ENCODE peak calls at places on chromosomes 2 and 18, in ten cellular contexts. L, I, G, F, Z, E, U, A, J and T are unnamed samples.

GRCh38 chr2:128348505-128349065 is 29.9 kb upstream of the HS6ST1 start:
- DNase-seq in L (no peak), F (no peak), E (no peak), U (no peak), A (peak; percentile 43), J (no peak), Z (no peak), G (no peak), I (no peak), T (no peak)

GRCh38 chr2:30300456-30301221 is 69.3 kb downstream of the LBH start:
- DNase-seq in U (no peak), A (no peak), J (no peak), I (no peak), E (peak; percentile 7), G (peak; percentile 34), F (no peak), Z (no peak), L (no peak), T (no peak)

GRCh38 chr2:323035-323434 is 35.1 kb upstream of the ALKAL2 start:
- DNase-seq in I (no peak), L (no peak), F (no peak), Z (no peak), E (no peak), G (no peak), A (no peak), J (no peak), U (no peak), T (no peak)

GRCh38 chr2:232449964-232450363 is 6.0 kb upstream of the ALPI start:
- DNase-seq in A (no peak), L (no peak), J (no peak), F (no peak), Z (no peak), G (no peak), I (no peak), E (no peak), U (no peak), T (no peak)

GRCh38 chr2:109497447-109497846 is 116.3 kb downstream of the SEPTIN10 start:
- DNase-seq in G (peak; percentile 39), L (peak; percentile 57), Z (no peak), I (no peak), F (no peak), U (no peak), J (no peak), A (no peak), E (peak; percentile 93), T (no peak)

GRCh38 chr2:33419548-33420255 is 56.7 kb upstream of the RASGRP3 start:
- DNase-seq in J (no peak), U (no peak), Z (no peak), L (no peak), F (no peak), E (no peak), I (no peak), A (no peak), G (no peak), T (no peak)

GRCh38 chr2:168550670-168551069 is 94.6 kb downstream of the CERS6 start:
- DNase-seq in Z (no peak), F (no peak), I (no peak), U (no peak), A (no peak), E (no peak), L (no peak), J (no peak), G (no peak), T (no peak)

GRCh38 chr2:15673919-15674636 is 82.4 kb downstream of the DDX1 start:
- DNase-seq in F (no peak), E (no peak), A (no peak), L (no peak), U (no peak), G (peak; percentile 48), Z (no peak), I (no peak), J (no peak), T (no peak)

DNA sequence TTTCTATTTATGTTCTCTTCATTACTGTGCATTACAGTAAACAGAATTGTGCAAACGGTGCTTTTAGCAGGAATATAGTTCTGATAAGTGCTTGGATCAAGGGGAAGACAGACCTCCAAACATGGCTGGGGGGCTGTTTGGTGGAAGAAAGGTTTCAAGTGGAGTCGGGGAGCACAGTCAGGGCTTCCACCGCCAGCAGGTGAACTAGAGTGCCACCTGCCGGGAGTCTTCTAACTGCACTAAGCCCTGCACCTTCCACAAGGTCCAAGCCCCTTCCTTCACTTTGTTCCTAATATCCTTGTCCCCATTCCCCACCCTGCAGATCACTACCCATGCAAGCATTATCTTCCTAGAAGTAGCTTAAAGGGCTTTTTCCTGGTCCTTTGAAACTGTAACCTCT is 11.1 kb downstream of the ONECUT2 start:
- DNase-seq in G (no peak), Z (no peak), U (no peak), I (no peak), L (no peak), F (no peak), J (peak; percentile 70), A (no peak), E (peak; percentile 29), T (peak; percentile 73)
- TF ChIP-seq CTCF in G (peak; percentile 67), Z (peak; percentile 84), U (peak; percentile 34), I (peak; percentile 55), L (peak; percentile 60), F (peak; percentile 93), J (peak; percentile 73), A (no peak), E (peak; percentile 37), T (peak; percentile 53)

GRCh38 chr2:25201265-25201664 is 32.9 kb upstream of the POMC start:
- DNase-seq in J (no peak), A (no peak), L (no peak), I (no peak), G (no peak), F (no peak), Z (no peak), U (no peak), E (peak; percentile 31), T (no peak)
- TF ChIP-seq CTCF in J (peak; percentile 27), A (no peak), L (peak; percentile 21), I (peak; percentile 17), G (peak; percentile 41), F (peak; percentile 47), Z (no peak), U (no peak), E (peak; percentile 9), T (peak; percentile 47)

GRCh38 chr18:58453913-58454317 is 175.0 kb downstream of the ALPK2 start:
- DNase-seq in Z (no peak), J (no peak), I (no peak), U (no peak), A (no peak), F (no peak), G (no peak), L (no peak), E (no peak), T (no peak)

GRCh38 chr18:58453167-58453804 is 175.6 kb downstream of the ALPK2 start:
- DNase-seq in E (no peak), Z (no peak), I (no peak), J (no peak), U (no peak), L (no peak), G (no peak), A (no peak), F (no peak), T (no peak)

GRCh38 chr18:58451972-58452334 is 176.9 kb downstream of the ALPK2 start:
- DNase-seq in J (no peak), G (no peak), U (no peak), I (no peak), L (no peak), Z (no peak), A (no peak), E (no peak), F (no peak), T (no peak)

GRCh38 chr18:58451115-58451971 is 177.5 kb downstream of the ALPK2 start:
- DNase-seq in A (no peak), U (no peak), F (no peak), J (no peak), Z (no peak), G (no peak), L (no peak), E (no peak), I (no peak), T (no peak)

GRCh38 chr18:58452392-58453166 is 176.3 kb downstream of the ALPK2 start:
- DNase-seq in F (no peak), I (no peak), J (no peak), L (no peak), A (no peak), Z (no peak), G (no peak), E (no peak), U (no peak), T (no peak)
- TF ChIP-seq CTCF in F (no peak), I (no peak), J (no peak), L (peak; percentile 20), A (no peak), Z (no peak), G (no peak), E (no peak), U (no peak), T (no peak)

GRCh38 chr2:102251849-102252203 is 59.5 kb upstream of the IL1RL1 start:
- DNase-seq in A (no peak), U (no peak), L (no peak), J (no peak), G (no peak), E (no peak), I (no peak), F (no peak), Z (no peak), T (no peak)

GRCh38 chr2:102250278-102250821 is 61.0 kb upstream of the IL1RL1 start:
- DNase-seq in I (no peak), F (no peak), G (no peak), U (no peak), J (no peak), E (no peak), A (no peak), L (no peak), Z (no peak), T (no peak)

GRCh38 chr2:102253753-102254150 is 57.6 kb upstream of the IL1RL1 start:
- DNase-seq in G (peak; percentile 59), Z (no peak), L (no peak), E (peak; percentile 27), A (no peak), F (no peak), J (no peak), U (no peak), I (no peak), T (no peak)

GRCh38 chr2:102253140-102253752 is 58.1 kb upstream of the IL1RL1 start:
- DNase-seq in I (no peak), Z (no peak), L (no peak), U (no peak), E (no peak), A (no peak), G (peak; percentile 50), J (no peak), F (no peak), T (no peak)

DNA sequence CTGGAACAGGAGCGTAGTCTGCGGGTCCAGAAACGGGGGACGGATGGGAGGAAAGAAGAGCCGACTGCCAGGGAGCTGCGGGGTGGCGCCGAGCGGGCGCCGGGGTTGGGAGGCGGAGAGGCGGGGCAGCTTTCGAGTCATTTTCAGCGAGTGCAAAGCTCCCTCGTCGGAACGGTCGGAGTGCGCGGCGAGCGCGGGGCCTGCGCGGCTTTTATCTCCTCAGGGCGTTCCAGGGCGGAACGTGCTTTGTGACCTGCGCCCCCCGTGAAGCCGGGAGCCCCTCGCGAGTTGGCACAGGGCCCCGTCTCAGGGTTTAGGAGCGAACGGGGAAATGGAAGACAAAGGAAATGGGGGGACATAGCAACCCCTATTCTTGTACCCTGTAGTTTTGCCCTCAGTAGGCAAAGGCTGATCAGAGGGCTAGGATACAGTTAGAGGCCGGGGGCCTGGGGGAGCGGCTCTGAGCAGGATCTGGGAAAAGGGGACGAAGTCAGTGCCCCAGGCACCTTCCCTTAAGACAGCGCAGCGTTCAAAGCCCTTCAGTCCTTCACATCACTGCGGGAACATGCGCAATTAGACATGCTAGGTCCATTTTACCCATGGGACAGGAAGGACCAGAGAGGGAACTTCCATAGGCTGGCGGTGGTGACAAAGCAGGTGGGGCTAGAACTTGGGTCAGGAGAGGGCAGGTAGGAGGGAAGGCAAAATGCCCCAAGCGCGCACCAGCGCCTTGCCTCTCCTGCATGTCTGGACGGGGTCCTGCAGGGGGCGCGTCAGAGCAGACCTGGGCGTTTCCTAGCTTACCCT is 60.1 kb upstream of the IL1RL1 start:
- DNase-seq in G (peak; percentile 60), E (peak; percentile 75), A (no peak), J (peak; percentile 81), I (peak; percentile 52), U (peak; percentile 70), L (no peak), F (no peak), Z (no peak), T (peak; percentile 74)
- TF ChIP-seq CTCF in G (peak; percentile 62), E (peak; percentile 4), A (peak; percentile 50), J (peak; percentile 80), I (peak; percentile 76), U (peak; percentile 62), L (peak; percentile 44), F (peak; percentile 64), Z (peak; percentile 87), T (peak; percentile 84)